ENCODE peak calls at places on chromosome 10, in ten cellular contexts. T, E, P, K, N, O, X, Q, Z and Y are unnamed samples.

GRCh38 chr10:26696786-26697162 is 727 bp upstream of the PDSS1 start:
- DNase-seq in T (no peak), O (peak), Q (no peak), P (peak), Z (no peak), N (peak), E (no peak), X (no peak), K (no peak), Y (peak)

GRCh38 chr10:91298224-91298862 is 77.9 kb downstream of the PCGF5 start:
- DNase-seq in T (peak), E (peak), Q (peak), X (peak), O (peak), N (peak), P (peak), Z (peak), K (peak), Y (peak)

GRCh38 chr10:62109532-62110293 is 158.9 kb downstream of the RTKN2 start:
- DNase-seq in P (no peak), T (no peak), O (no peak), X (no peak), K (no peak), N (no peak), Z (no peak), E (no peak), Q (no peak), Y (no peak)

GRCh38 chr10:46273506-46274477 is 13.0 kb upstream of the ANTXRL start:
- DNase-seq in T (no peak), E (no peak), O (no peak), Z (no peak), Q (no peak), K (no peak), P (no peak), X (no peak), N (no peak), Y (no peak)

GRCh38 chr10:90912854-90913479 is 7.9 kb downstream of the ANKRD1 start:
- DNase-seq in N (no peak), O (no peak), P (no peak), Z (no peak), T (no peak), E (no peak), X (no peak), Q (no peak), K (no peak), Y (no peak)

GRCh38 chr10:48364659-48365405 is 58.4 kb downstream of the MAPK8 start:
- DNase-seq in O (peak), K (no peak), P (peak), Z (peak), X (no peak), N (peak), Q (no peak), E (no peak), T (peak), Y (no peak)

GRCh38 chr10:84269773-84270172 is 24.9 kb downstream of the RGR start:
- DNase-seq in X (no peak), P (no peak), O (no peak), N (peak), Z (no peak), T (peak), E (no peak), Q (no peak), K (no peak), Y (no peak)

GRCh38 chr10:49173848-49174247 is 14.3 kb downstream of the TMEM273 start:
- DNase-seq in T (no peak), X (no peak), O (no peak), Z (no peak), K (no peak), N (no peak), P (no peak), Q (no peak), E (no peak), Y (no peak)

GRCh38 chr10:94218496-94219183 is 144.1 kb downstream of the NOC3L start:
- DNase-seq in O (no peak), T (no peak), Q (no peak), K (no peak), X (no peak), P (no peak), Z (no peak), N (peak), E (no peak), Y (no peak)

GRCh38 chr10:69217119-69217754 is 2.9 kb upstream of the HKDC1 start:
- DNase-seq in P (peak), K (no peak), N (peak), T (peak), Z (no peak), E (peak), X (no peak), O (no peak), Q (no peak), Y (peak)

GRCh38 chr10:36886303-36886891 is 239.0 kb upstream of the ANKRD30A start:
- DNase-seq in T (no peak), E (no peak), Q (no peak), N (no peak), X (no peak), K (no peak), P (no peak), O (no peak), Z (no peak), Y (no peak)

GRCh38 chr10:36885746-36886145 is 239.7 kb upstream of the ANKRD30A start:
- DNase-seq in P (no peak), O (no peak), Z (no peak), X (no peak), E (no peak), Q (no peak), K (no peak), T (no peak), N (no peak), Y (no peak)

DNA sequence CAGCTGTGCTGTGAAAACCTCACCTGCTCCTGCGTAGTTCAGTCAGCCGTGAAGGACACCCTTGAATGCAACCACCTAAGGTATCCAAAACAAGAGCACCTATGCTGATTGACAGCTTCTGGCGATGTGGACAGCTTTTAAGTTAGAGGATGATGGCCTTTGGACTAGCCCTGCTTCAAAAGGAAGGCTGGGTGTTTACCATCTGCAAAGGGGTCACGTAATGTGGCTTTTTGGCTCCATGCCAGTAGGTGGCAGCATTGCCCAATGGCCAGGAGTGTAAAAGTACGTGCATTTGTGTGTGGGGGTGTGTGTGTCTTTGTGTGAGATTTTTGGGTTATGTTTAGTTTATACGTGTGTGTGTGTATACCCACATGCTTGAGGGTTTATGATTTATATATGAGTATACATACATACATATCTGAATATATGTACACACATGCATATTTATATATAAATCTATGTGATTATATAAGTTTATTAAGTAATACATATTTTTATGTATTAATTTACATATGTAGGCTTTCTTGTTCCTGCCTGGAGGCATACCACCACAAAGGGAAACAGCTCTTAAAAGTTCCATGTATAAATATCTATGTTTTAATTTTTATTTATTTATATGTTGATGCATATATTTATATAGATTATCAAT is 236.3 kb upstream of the ANKRD30A start:
- DNase-seq in Z (no peak), N (peak), T (peak), Q (no peak), P (peak), X (peak), O (no peak), K (peak), E (peak), Y (peak)
- TF ChIP-seq CTCF in Z (no peak), N (peak), T (peak), Q (no peak), P (peak), X (no peak), O (no peak), K (no peak), E (peak), Y (peak)

GRCh38 chr10:5565205-5565545 is 40.4 kb downstream of the CALML3 start:
- DNase-seq in E (no peak), Q (no peak), P (no peak), N (no peak), Z (no peak), T (no peak), K (peak), O (no peak), X (no peak), Y (no peak)
- H3K27ac ChIP-seq in E (no peak), Q (no peak), P (no peak), N (no peak), Z (no peak), T (no peak), K (no peak), O (no peak), X (no peak), Y (peak)

GRCh38 chr10:13528138-13528874 is 508 bp downstream of the BEND7 start:
- DNase-seq in N (no peak), P (peak), X (peak), K (peak), Q (no peak), T (no peak), Z (no peak), E (no peak), O (no peak), Y (peak)

GRCh38 chr10:13527864-13528137 is 1.0 kb downstream of the BEND7 start:
- DNase-seq in O (no peak), E (no peak), X (no peak), Q (no peak), T (no peak), K (no peak), N (no peak), P (no peak), Z (no peak), Y (no peak)

GRCh38 chr10:13529714-13529973 is 830 bp upstream of the BEND7 start:
- DNase-seq in Q (no peak), Z (no peak), E (no peak), T (no peak), O (no peak), K (no peak), P (no peak), N (no peak), X (no peak), Y (no peak)

GRCh38 chr10:13526952-13527863 is 1.6 kb downstream of the BEND7 start:
- DNase-seq in X (no peak), Q (no peak), E (no peak), N (peak), Z (no peak), O (no peak), K (no peak), T (peak), P (peak), Y (peak)

GRCh38 chr10:13528875-13529713 is at the start of gene BEND7:
- DNase-seq in K (peak), Z (peak), X (peak), T (no peak), P (peak), E (no peak), O (no peak), Q (peak), N (peak), Y (peak)
- TF ChIP-seq CTCF in K (no peak), Z (no peak), X (no peak), T (no peak), P (no peak), E (no peak), O (no peak), Q (no peak), N (no peak), Y (no peak)

GRCh38 chr10:79241629-79241989 is 105.7 kb upstream of the PPIF start:
- DNase-seq in Z (no peak), K (no peak), X (no peak), P (no peak), O (no peak), N (no peak), Q (no peak), E (no peak), T (no peak), Y (no peak)
- H3K27ac ChIP-seq in Z (peak), K (peak), X (peak), P (peak), O (peak), N (peak), Q (peak), E (no peak), T (no peak), Y (peak)

DNA sequence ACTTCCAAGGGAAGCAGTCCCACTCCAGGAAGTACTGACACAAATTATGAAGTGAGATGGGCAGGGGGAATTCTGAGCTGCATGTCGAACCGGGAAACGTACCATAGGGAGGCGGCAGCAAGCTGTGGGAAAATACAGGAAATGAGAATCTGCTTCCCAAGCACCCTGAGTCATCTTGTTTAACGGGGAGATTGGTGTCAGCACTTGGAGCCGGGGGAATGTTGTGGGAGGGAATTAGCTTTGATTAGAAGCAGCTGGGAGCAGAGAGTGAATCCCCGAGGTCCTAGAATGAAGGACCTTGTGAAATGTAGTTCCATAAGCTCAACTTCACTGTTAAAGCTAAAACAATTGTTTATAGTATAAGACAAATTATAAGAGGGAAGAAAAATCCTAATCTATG is 141.4 kb upstream of the PRKCQ start:
- DNase-seq in P (peak), T (peak), Q (peak), Z (peak), O (peak), K (peak), E (no peak), N (peak), X (peak), Y (peak)
- TF ChIP-seq CTCF in P (peak), T (peak), Q (no peak), Z (peak), O (no peak), K (no peak), E (no peak), N (peak), X (no peak), Y (no peak)

GRCh38 chr10:6299743-6300105 is 97.0 kb downstream of the PFKFB3 start:
- DNase-seq in Z (no peak), Q (no peak), N (no peak), O (no peak), P (no peak), E (no peak), T (no peak), K (no peak), X (no peak), Y (no peak)

GRCh38 chr10:6300106-6300783 is 97.5 kb downstream of the PFKFB3 start:
- DNase-seq in Q (no peak), O (peak), N (peak), E (no peak), Z (no peak), K (peak), P (no peak), T (no peak), X (no peak), Y (no peak)

GRCh38 chr10:6301482-6302083 is 98.9 kb downstream of the PFKFB3 start:
- DNase-seq in E (no peak), Q (no peak), O (no peak), X (no peak), K (no peak), P (peak), T (no peak), N (no peak), Z (no peak), Y (no peak)

GRCh38 chr10:6299234-6299633 is 96.5 kb downstream of the PFKFB3 start:
- DNase-seq in Q (no peak), Z (no peak), K (peak), E (peak), O (no peak), P (peak), N (no peak), X (no peak), T (no peak), Y (peak)

DNA sequence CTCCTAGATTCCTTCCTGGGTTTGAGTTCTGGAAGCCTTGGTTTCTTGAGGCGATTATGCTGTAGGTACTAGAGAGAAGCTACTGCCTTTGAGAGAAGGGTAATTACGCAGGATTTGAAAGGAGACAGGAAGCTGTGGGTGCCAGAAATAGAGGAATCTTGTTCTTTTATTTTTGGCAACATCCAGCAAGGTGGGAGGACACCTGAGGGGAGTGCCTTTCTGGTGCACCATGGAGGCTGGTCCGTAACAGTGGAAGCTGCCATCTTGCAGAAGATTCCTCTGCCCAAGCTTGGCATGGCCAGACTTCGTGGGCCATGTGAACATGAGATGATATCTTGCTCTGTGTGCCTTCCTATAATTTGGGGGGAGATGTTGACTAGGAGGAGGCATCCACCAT is 98.0 kb downstream of the PFKFB3 start:
- DNase-seq in X (no peak), N (no peak), O (no peak), Z (no peak), Q (no peak), P (no peak), E (no peak), K (no peak), T (no peak), Y (no peak)
- H3K27ac ChIP-seq in X (no peak), N (no peak), O (peak), Z (no peak), Q (no peak), P (peak), E (no peak), K (peak), T (no peak), Y (peak)

DNA sequence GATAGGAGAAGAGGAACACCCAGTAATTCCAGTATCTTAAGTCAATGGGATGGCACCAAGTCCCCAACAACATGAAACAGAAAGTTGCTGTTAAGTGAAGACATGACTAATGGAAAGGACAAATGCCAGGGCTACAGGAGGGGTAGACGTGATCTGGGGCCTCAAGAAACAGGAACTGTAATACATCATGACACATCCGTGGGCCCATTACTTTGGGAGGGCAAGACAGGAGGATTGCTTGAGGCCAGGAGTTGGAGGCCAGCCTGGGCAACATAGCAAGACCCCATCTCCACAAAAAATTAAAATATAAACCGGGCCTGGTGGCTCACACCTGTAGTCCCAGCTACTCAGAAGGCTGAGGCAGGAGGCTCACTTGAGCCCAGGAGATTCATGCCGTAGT is 408.6 kb upstream of the PRKCQ start:
- DNase-seq in X (no peak), P (no peak), E (no peak), O (no peak), Q (no peak), K (no peak), Z (no peak), N (no peak), T (no peak), Y (no peak)
- TF ChIP-seq CTCF in X (no peak), P (no peak), E (no peak), O (no peak), Q (no peak), K (no peak), Z (no peak), N (no peak), T (no peak), Y (no peak)